ENCODE peak calls at places on chromosomes 5 and 9, in eight cellular contexts. U, H, N, G, V, A, F and Q are unnamed samples.

GRCh38 chr5:154293219-154293618 is 102.7 kb downstream of the GALNT10 start:
- DNase-seq in U (no peak), H (no peak), N (no peak), G (no peak), V (no peak), A (no peak), F (no peak), Q (no peak)

GRCh38 chr5:6592611-6593010 is 40.2 kb downstream of the NSUN2 start:
- DNase-seq in U (no peak), H (no peak), N (no peak), G (no peak), V (no peak), A (no peak), F (no peak), Q (no peak)

GRCh38 chr5:84374568-84374967 is 10.1 kb downstream of the EDIL3 start:
- DNase-seq in U (no peak), H (no peak), N (no peak), G (no peak), V (no peak), A (no peak), F (no peak), Q (no peak)

GRCh38 chr9:556199-556598 is 285.3 kb upstream of the DMRT1 start:
- DNase-seq in U (no peak), H (no peak), N (no peak), G (no peak), V (no peak), A (no peak), F (no peak), Q (no peak)

GRCh38 chr9:13089721-13090120 is 189.8 kb downstream of the MPDZ start:
- DNase-seq in U (no peak), H (no peak), N (no peak), G (no peak), V (no peak), A (no peak), F (no peak), Q (no peak)

GRCh38 chr9:85898288-85898802 is 42.6 kb upstream of the NAA35 start:
- DNase-seq in U (no peak), H (no peak), N (no peak), G (no peak), V (no peak), A (no peak), F (no peak), Q (no peak)

GRCh38 chr9:126637002-126637849 is 23.5 kb downstream of the LMX1B start:
- DNase-seq in U (no peak), H (no peak), N (no peak), G (no peak), V (peak), A (peak), F (peak), Q (no peak)

GRCh38 chr9:69976165-69976564 is 67.5 kb upstream of the MAMDC2 start:
- DNase-seq in U (peak), H (no peak), N (no peak), G (no peak), V (no peak), A (no peak), F (no peak), Q (no peak)